ENCODE peak calls at places on chromosomes 11 and 22, in ten cellular contexts. O is CD8-positive, alpha-beta memory T cell; X is MM.1S; W is suprapubic skin; B is mesenchymal stem cell; Z is tibial artery; V is cardiac muscle cell; G is fibroblast of lung; J is effector memory CD4-positive, alpha-beta T cell; I is iPS DF 6.9. H is an unnamed sample.

GRCh38 chr11:10622957-10623787 is 54.7 kb upstream of the LYVE1 start:
- DNase-seq in Z (peak; percentile 52), B (no peak), X (no peak), W (no peak), G (no peak), O (peak; percentile 20), V (no peak), J (no peak), I (no peak), H (peak; percentile 57)

GRCh38 chr11:44139565-44140313 is 44.3 kb downstream of the EXT2 start:
- DNase-seq in O (no peak), W (no peak), X (no peak), J (no peak), B (no peak), V (peak; percentile 12), Z (no peak), I (no peak), G (no peak), H (no peak)

GRCh38 chr22:47515384-47516125 is 753.1 kb downstream of the TBC1D22A start:
- DNase-seq in W (no peak), B (no peak), V (no peak), O (no peak), J (no peak), I (no peak), G (no peak), Z (no peak), X (peak; percentile 64), H (no peak)

GRCh38 chr11:106091480-106092123 is 14.1 kb downstream of the AASDHPPT start:
- DNase-seq in Z (no peak), O (no peak), X (peak; percentile 19), G (peak; percentile 88), W (no peak), I (no peak), J (no peak), V (peak; percentile 80), B (peak; percentile 84), H (no peak)

GRCh38 chr22:43136255-43136654 is 6.9 kb downstream of the MCAT start:
- DNase-seq in J (no peak), B (peak; percentile 56), W (no peak), V (peak; percentile 57), Z (no peak), O (peak; percentile 40), X (no peak), G (peak; percentile 20), I (no peak), H (peak; percentile 82)

GRCh38 chr11:36564376-36565032 is 3.3 kb upstream of the RAG1 start:
- DNase-seq in I (no peak), X (peak; percentile 64), W (no peak), O (peak; percentile 30), B (peak; percentile 61), Z (peak; percentile 43), G (peak; percentile 46), J (no peak), V (peak; percentile 75), H (no peak)

GRCh38 chr11:6402561-6402981 is 12.3 kb downstream of the SMPD1 start:
- DNase-seq in W (no peak), V (no peak), X (peak; percentile 54), O (peak; percentile 97), Z (no peak), G (peak; percentile 27), J (peak; percentile 67), B (peak; percentile 4), I (no peak), H (no peak)

GRCh38 chr11:116513894-116514293 is 258.9 kb downstream of the BUD13 start:
- DNase-seq in Z (no peak), I (no peak), J (no peak), W (no peak), X (peak; percentile 59), B (no peak), V (peak; percentile 75), G (peak; percentile 18), O (no peak), H (peak; percentile 51)

GRCh38 chr11:8352852-8353505 is 89.3 kb upstream of the LMO1 start:
- DNase-seq in B (no peak), Z (no peak), X (no peak), J (no peak), W (no peak), I (no peak), G (no peak), V (no peak), O (no peak), H (no peak)

GRCh38 chr11:2748061-2748813 is 48.4 kb upstream of the KCNQ1OT1 start:
- DNase-seq in I (no peak), J (no peak), V (no peak), B (no peak), G (no peak), X (no peak), Z (no peak), W (peak; percentile 50), O (no peak), H (no peak)

DNA sequence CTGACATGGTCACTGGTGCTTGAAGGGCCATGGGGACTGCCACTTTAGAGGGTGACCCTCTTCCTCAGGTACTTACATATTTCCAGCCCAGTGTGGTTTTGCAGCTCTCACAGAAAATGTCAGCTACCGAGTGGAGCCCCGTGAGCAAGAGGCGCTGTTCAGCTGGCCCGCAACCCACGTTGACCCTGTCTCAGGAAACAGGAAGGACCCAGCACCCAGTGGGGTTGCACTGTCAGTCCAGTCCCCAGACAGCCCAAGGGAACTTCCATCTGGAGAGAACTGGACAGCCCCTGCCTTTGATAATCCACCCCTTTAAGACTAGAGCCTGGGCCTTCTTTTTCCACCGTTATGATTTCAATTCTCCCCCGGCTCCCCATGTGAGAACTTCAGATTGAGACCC is 3.5 kb downstream of the YPEL4 start:
- DNase-seq in J (no peak), I (no peak), V (peak; percentile 11), X (no peak), G (no peak), O (no peak), B (no peak), Z (no peak), W (no peak), H (no peak)
- H3K27ac ChIP-seq in J (no peak overlapping the region), I (no peak overlapping the region), V (peak overlapping the region; percentile 55), X (no peak overlapping the region), G (no peak overlapping the region), O (no peak overlapping the region), B (no peak overlapping the region), Z (no peak overlapping the region), W (no peak overlapping the region), H (no peak overlapping the region)

GRCh38 chr22:46432164-46433068 is 96.9 kb downstream of the TRMU start:
- DNase-seq in B (no peak), Z (no peak), O (peak; percentile 49), X (peak; percentile 85), J (no peak), W (no peak), I (no peak), V (no peak), G (no peak), H (no peak)
- H3K4me3 ChIP-seq in B (no peak overlapping the region), Z (peak overlapping the region; percentile 36), O (peak overlapping the region; percentile 94), X (peak overlapping the region; percentile 59), J (peak overlapping the region; percentile 68), W (peak overlapping the region; percentile 33), I (no peak overlapping the region), V (no peak overlapping the region), G (no peak overlapping the region), H (no peak overlapping the region)

DNA sequence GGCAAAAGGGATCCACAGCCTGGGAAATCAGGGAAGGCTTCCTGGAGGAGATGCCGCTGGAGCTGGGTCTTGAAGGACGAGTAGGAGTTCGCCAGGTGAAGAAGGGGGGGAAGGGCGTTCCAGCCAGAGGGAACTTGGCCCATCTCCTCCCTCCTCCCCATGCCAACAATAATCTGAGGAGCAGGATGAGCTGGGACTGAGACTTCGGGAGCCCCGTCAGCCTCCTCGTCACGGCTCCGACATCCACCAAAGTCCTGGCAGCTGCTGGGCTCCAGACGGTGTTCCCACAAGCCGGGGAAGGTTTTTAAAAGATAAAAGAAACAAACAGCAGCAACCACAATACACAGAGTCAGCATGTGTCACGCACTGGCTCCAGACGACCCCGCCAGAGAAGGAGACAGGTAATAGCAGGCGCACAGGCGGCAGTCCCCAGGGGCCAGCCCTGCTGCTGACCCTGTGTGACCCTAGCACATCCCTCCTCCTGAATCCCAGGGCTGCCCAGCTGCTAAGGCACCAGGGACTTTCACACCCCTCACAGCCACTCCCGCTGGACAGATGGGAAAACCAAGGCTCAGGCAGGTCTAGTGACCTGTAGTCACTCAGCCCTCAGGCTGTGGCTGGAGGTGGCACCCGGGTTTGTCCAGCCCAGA is 37.3 kb downstream of the NUP50 start:
- DNase-seq in Z (no peak), O (no peak), I (no peak), V (peak; percentile 29), X (no peak), B (peak; percentile 95), J (no peak), W (no peak), G (peak; percentile 93), H (no peak)
- H3K36me3 ChIP-seq in Z (peaks cover 100% of the 10 kb centered on the region), O (no peaks in the 10 kb centered on the region), I (peaks cover 7% of the 10 kb centered on the region), V (no peaks in the 10 kb centered on the region), X (no peaks in the 10 kb centered on the region), B (peaks cover 78% of the 10 kb centered on the region), J (peaks cover 46% of the 10 kb centered on the region), W (peaks cover 93% of the 10 kb centered on the region), G (peaks cover 13% of the 10 kb centered on the region), H (no peaks in the 10 kb centered on the region)

GRCh38 chr22:46086577-46087335 is 63.6 kb upstream of the PPARA start:
- DNase-seq in O (no peak), W (peak; percentile 69), G (peak; percentile 79), V (no peak), B (no peak), X (no peak), J (no peak), I (no peak), Z (peak; percentile 35), H (peak; percentile 33)

GRCh38 chr22:46087336-46087690 is 63.0 kb upstream of the PPARA start:
- DNase-seq in V (no peak), Z (no peak), G (no peak), W (no peak), J (no peak), I (no peak), O (no peak), B (no peak), X (no peak), H (no peak)

GRCh38 chr22:46089426-46090041 is 60.8 kb upstream of the PPARA start:
- DNase-seq in J (no peak), Z (peak; percentile 17), W (peak; percentile 66), G (no peak), B (no peak), O (no peak), V (no peak), X (no peak), I (no peak), H (peak; percentile 28)

GRCh38 chr22:46088541-46089311 is 61.6 kb upstream of the PPARA start:
- DNase-seq in W (peak; percentile 75), I (no peak), X (no peak), V (peak; percentile 69), Z (peak; percentile 47), J (no peak), G (peak; percentile 85), O (no peak), B (no peak), H (peak; percentile 82)

GRCh38 chr22:46087816-46088277 is 62.5 kb upstream of the PPARA start:
- DNase-seq in Z (peak; percentile 93), G (peak; percentile 94), O (no peak), V (peak; percentile 96), W (peak; percentile 95), B (peak; percentile 22), X (no peak), I (no peak), J (no peak), H (peak; percentile 86)
- H3K27ac ChIP-seq in Z (peak overlapping the region; percentile 99), G (peak overlapping the region; percentile 97), O (no peak overlapping the region), V (no peak overlapping the region), W (peak overlapping the region; percentile 98), B (no peak overlapping the region), X (no peak overlapping the region), I (no peak overlapping the region), J (no peak overlapping the region), H (peak overlapping the region; percentile 98)